ENCODE peak calls at places on chromosome 9, in ten cellular contexts. V, G, Q, F, E, D, X, O, N and W are unnamed samples.

GRCh38 chr9:11016081-11016480 is 403.3 kb upstream of the PTPRD start:
- DNase-seq in X (no peak), E (no peak), G (no peak), Q (no peak), V (no peak), N (no peak), F (no peak), D (no peak), O (no peak), W (no peak)

GRCh38 chr9:129435996-129436676 is 184.8 kb downstream of the C9orf50 start:
- DNase-seq in D (no peak), E (no peak), V (no peak), O (no peak), N (no peak), F (no peak), X (no peak), G (no peak), Q (no peak), W (no peak)

GRCh38 chr9:37935106-37935505 is 31.2 kb upstream of the SLC25A51 start:
- DNase-seq in Q (no peak), G (no peak), E (no peak), X (no peak), F (no peak), N (no peak), V (no peak), O (no peak), D (no peak), W (no peak)

GRCh38 chr9:98846879-98847278 is 39.4 kb downstream of the GALNT12 start:
- DNase-seq in F (no peak), V (no peak), D (no peak), Q (no peak), X (no peak), G (no peak), O (no peak), N (no peak), E (no peak), W (no peak)

GRCh38 chr9:27535701-27536118 is 6.1 kb upstream of the MOB3B start:
- DNase-seq in G (peak; percentile 34), E (no peak), O (peak; percentile 51), D (no peak), F (no peak), N (no peak), X (no peak), V (no peak), Q (no peak), W (no peak)

GRCh38 chr9:15349892-15350761 is 43.1 kb upstream of the TTC39B start:
- DNase-seq in O (no peak), N (no peak), G (no peak), E (no peak), D (no peak), V (no peak), X (no peak), F (peak; percentile 72), Q (peak; percentile 67), W (no peak)

GRCh38 chr9:4590430-4591122 is 71.5 kb upstream of the PLPP6 start:
- DNase-seq in D (no peak), F (no peak), E (no peak), G (no peak), N (no peak), Q (no peak), O (no peak), V (no peak), X (no peak), W (no peak)

GRCh38 chr9:91261417-91261816 is 100.3 kb downstream of the AUH start:
- DNase-seq in G (peak; percentile 37), V (peak; percentile 15), F (no peak), N (no peak), O (no peak), E (no peak), X (no peak), D (no peak), Q (no peak), W (no peak)

GRCh38 chr9:110842976-110843375 is 174.4 kb downstream of the MUSK start:
- DNase-seq in F (no peak), O (no peak), G (no peak), V (no peak), N (no peak), E (no peak), D (no peak), X (no peak), Q (no peak), W (no peak)
- H3K27ac ChIP-seq in F (no peak overlapping the region), O (no peak overlapping the region), G (no peak overlapping the region), V (no peak overlapping the region), N (no peak overlapping the region), E (no peak overlapping the region), D (no peak overlapping the region), X (no peak overlapping the region), Q (no peak overlapping the region), W (no peak overlapping the region)

GRCh38 chr9:133349965-133350624 is 2.1 kb downstream of the RPL7A start:
- DNase-seq in N (no peak), V (no peak), F (no peak), O (no peak), E (no peak), X (no peak), Q (no peak), G (no peak), D (no peak), W (no peak)

GRCh38 chr9:133351526-133351907 is 3.5 kb downstream of the RPL7A start:
- DNase-seq in N (no peak), G (no peak), V (no peak), E (no peak), Q (no peak), D (no peak), O (no peak), X (no peak), F (no peak), W (no peak)

GRCh38 chr9:133347985-133348762 is at the start of the genes MED22 and RPL7A:
- DNase-seq in V (peak; percentile 97), N (peak; percentile 97), G (peak; percentile 97), O (peak; percentile 96), X (peak; percentile 75), E (peak; percentile 97), F (peak; percentile 94), D (peak; percentile 93), Q (peak; percentile 95), W (peak; percentile 94)

GRCh38 chr9:133347515-133347984 is 381 bp downstream of the MED22 start:
- DNase-seq in F (no peak), V (peak; percentile 44), D (no peak), E (peak; percentile 22), X (no peak), G (no peak), O (peak; percentile 61), Q (peak; percentile 50), N (no peak), W (no peak)

DNA sequence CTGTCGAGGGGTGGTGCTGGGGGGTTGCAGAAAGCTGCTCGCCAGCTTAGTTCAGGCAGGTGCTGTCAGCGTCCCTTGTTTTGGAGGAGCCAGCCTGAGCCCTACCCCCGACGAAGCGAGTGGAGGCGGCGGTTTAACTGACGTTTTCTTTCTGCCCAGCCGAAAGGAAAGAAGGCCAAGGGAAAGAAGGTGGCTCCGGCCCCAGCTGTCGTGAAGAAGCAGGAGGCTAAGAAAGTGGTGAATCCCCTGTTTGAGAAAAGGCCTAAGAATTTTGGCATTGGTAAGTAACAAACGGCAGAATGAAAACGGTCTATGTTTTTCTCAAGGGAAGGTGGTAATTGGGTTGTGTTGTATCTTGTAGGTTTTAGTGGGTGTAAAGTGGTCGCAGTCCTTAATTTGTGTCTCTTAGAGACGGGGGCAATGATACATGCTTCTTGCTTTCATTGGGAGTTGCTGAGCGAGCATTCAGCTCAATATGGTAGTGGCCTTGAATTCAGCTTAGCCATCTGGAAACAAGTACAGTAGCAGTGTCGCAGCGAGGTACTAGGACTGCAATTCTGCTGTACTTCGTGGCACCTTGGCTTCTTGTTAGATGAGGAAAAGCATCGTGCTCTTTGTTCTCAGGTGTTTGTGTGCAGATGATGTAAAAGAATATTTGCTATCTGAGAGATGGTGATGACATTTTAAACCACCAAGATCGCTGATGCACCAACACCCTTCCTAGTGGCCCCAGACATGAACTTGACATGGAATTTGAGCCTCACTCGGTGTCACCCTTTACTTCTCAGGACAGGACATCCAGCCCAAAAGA is 950 bp downstream of the RPL7A start:
- DNase-seq in N (no peak), F (no peak), O (no peak), E (no peak), Q (no peak), X (no peak), G (no peak), D (no peak), V (no peak), W (no peak)
- TF ChIP-seq POLR2A in N (no peak), F (no peak), O (peak; percentile 15), E (no peak), Q (no peak), X (no peak), G (no peak), D (no peak), V (no peak), W (no peak)

GRCh38 chr9:16627967-16628366 is 242.5 kb downstream of the BNC2 start:
- DNase-seq in F (no peak), Q (no peak), N (no peak), D (no peak), O (no peak), X (no peak), V (peak; percentile 26), E (peak; percentile 52), G (no peak), W (no peak)

GRCh38 chr9:16628421-16628820 is 242.0 kb downstream of the BNC2 start:
- DNase-seq in X (no peak), F (no peak), N (no peak), V (no peak), O (no peak), D (no peak), E (no peak), Q (no peak), G (no peak), W (no peak)

GRCh38 chr9:16625106-16625505 is 245.4 kb downstream of the BNC2 start:
- DNase-seq in E (no peak), G (no peak), V (no peak), O (no peak), X (no peak), F (no peak), Q (no peak), N (no peak), D (no peak), W (no peak)

GRCh38 chr9:16625831-16626230 is 244.6 kb downstream of the BNC2 start:
- DNase-seq in V (no peak), N (no peak), D (no peak), X (no peak), Q (no peak), G (no peak), O (no peak), E (no peak), F (no peak), W (no peak)

DNA sequence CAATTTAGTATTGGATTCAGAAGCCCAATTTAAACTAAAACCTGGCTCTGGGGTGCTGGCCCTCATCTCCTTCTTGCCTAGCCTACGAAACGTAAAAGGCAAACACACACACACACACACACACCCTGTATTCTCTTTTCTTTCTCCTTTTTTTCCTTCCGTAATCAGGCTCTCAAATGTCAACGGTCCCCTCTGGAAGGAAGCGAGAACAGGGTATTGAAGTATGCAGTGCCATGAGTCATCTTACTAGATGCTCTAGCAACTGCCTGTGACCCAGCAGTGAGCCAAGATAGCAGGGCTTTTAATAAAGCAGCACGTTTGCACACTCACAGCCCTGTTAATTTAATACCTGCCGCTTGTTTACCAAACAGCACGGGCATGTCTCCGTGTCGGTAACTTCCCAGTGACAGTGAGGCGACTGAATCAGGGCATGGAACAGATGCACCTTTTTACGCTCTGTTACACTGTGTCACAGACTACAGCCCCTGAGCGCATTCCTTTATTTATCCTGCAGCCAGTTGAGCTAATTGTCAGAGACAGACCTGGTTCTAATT is 243.8 kb downstream of the BNC2 start:
- DNase-seq in F (no peak), V (peak; percentile 11), X (no peak), Q (no peak), O (no peak), G (no peak), N (peak; percentile 38), D (no peak), E (no peak), W (no peak)
- H3K27ac ChIP-seq in F (no peak overlapping the region), V (no peak overlapping the region), X (peak overlapping the region; percentile 58), Q (peak overlapping the region; percentile 45), O (no peak overlapping the region), G (no peak overlapping the region), N (peak overlapping the region; percentile 53), D (no peak overlapping the region), E (no peak overlapping the region), W (no peak overlapping the region)

DNA sequence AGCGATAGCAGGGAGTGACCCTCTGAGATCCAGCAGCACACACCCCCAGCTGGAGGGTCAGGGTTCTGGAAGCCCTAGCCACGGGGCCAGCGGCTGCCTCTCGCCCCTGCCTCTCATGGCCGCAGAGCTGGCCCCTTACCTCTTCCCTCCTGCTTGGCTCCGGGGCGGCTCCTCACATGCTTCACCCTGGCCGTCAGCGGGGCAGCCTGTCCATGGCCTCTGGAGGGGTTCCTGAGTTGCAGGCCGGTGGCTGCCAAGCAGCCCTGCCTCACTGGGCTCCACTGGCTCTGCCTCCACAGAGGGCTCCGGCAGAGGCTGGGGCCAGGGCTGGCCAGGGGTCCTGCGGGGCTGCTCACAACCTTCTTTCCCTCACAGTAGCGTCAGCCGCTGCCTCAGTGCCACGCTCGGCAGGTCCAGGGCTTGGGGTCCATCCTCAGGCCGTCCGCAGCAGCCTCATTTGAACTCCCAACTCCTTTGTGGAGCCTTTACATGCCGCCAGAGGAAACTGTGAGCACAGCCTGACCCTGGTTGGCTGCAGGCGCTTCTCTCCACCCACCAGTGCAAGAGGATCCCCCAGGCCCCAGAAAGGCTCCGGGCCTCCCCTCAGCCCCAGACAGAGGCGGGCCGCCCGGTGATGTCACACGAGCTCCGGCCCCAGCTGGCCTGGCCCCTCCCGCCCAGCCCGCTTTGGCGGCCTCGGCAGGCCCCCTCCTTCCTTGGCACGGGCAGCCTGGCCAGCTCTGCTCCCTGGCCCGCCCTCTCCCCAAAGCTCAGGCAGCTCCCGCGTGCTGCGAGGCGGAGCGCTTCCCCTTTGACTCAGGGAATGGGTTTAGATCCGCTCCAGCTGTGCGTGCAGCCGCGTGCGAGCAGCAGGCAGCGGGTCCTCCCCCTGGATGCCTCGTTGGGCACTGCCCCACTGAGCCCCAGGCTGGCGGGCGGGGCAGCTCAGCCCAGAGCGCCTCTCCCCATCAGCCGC is at the start of gene ANGPTL2:
- DNase-seq in G (peak; percentile 79), X (peak; percentile 30), N (peak; percentile 95), E (peak; percentile 82), O (no peak), F (peak; percentile 73), Q (peak; percentile 78), D (no peak), V (peak; percentile 73), W (peak; percentile 37)
- TF ChIP-seq POLR2A in G (no peak), X (peak; percentile 72), N (peak; percentile 80), E (peak; percentile 34), O (no peak), F (no peak), Q (peak; percentile 78), D (no peak), V (peak; percentile 35), W (no peak)